ENCODE peak calls at places on chromosomes 2 and 18, in seven cellular contexts. X is H9, A is neuronal stem cell, Z is IMR-90, H is mesendoderm, D is mesenchymal stem cell, G is H1. N is an unnamed sample.
A peak's percentile ranks its signal among the peaks of the same experiment; 100 is the strongest.

GRCh38 chr2:25566694-25567093 is 106.7 kb downstream of the DTNB start:
- DNase-seq in D (peak; percentile 23), G (no peak), A (no peak), Z (peak; percentile 48), X (no peak), H (no peak), N (no peak)

GRCh38 chr2:175187378-175187777 is 5.9 kb upstream of the ATP5MC3 start:
- DNase-seq in Z (peak; percentile 11), A (no peak), G (no peak), X (peak; percentile 48), H (peak; percentile 81), D (peak; percentile 30), N (no peak)

GRCh38 chr2:239806276-239806675 is 218.9 kb downstream of the NDUFA10 start:
- DNase-seq in D (no peak), A (no peak), X (no peak), G (no peak), Z (no peak), H (no peak), N (no peak)

GRCh38 chr2:104768694-104769093 is 85.2 kb upstream of the POU3F3 start:
- DNase-seq in H (no peak), X (no peak), Z (no peak), D (no peak), A (no peak), G (no peak), N (peak; percentile 43)

GRCh38 chr2:226351711-226352110 is 447.9 kb downstream of the IRS1 start:
- DNase-seq in D (no peak), H (no peak), A (no peak), Z (no peak), X (no peak), G (no peak), N (peak; percentile 22)

GRCh38 chr2:62654423-62654791 is 51.1 kb upstream of the EHBP1 start:
- DNase-seq in X (no peak), H (no peak), D (no peak), G (no peak), Z (no peak), A (no peak), N (no peak)

GRCh38 chr2:231323316-231323715 is 72.2 kb upstream of the B3GNT7 start:
- DNase-seq in G (no peak), X (peak; percentile 53), A (no peak), D (no peak), H (no peak), Z (no peak), N (no peak)

GRCh38 chr2:1502891-1503304 is 89.6 kb downstream of the TPO start:
- DNase-seq in A (no peak), D (no peak), X (no peak), G (no peak), H (no peak), Z (no peak), N (no peak)

GRCh38 chr18:80148316-80149199 is 39.5 kb downstream of the ADNP2 start:
- DNase-seq in G (no peak), D (no peak), H (no peak), X (no peak), Z (no peak), A (no peak), N (no peak)

GRCh38 chr2:164178835-164179470 is 442.3 kb downstream of the GRB14 start:
- DNase-seq in H (peak; percentile 57), X (no peak), D (peak; percentile 14), Z (peak; percentile 24), G (no peak), A (no peak), N (no peak)

GRCh38 chr2:203603451-203604389 is 68.6 kb upstream of the RAPH1 start:
- DNase-seq in D (no peak), H (no peak), A (no peak), G (no peak), X (no peak), Z (no peak), N (no peak)

GRCh38 chr18:45569566-45569965 is 45.7 kb upstream of the SLC14A2 start:
- DNase-seq in H (no peak), X (no peak), D (no peak), G (no peak), Z (no peak), A (no peak), N (no peak)

GRCh38 chr2:85308951-85309555 is 18.7 kb downstream of the TGOLN2 start:
- DNase-seq in Z (peak; percentile 67), G (no peak), A (no peak), H (no peak), X (no peak), D (peak; percentile 28), N (no peak)

GRCh38 chr18:74654637-74655036 is 57.0 kb downstream of the ZNF407 start:
- DNase-seq in G (no peak), Z (peak; percentile 66), H (no peak), X (no peak), D (peak; percentile 13), A (no peak), N (peak; percentile 20)

GRCh38 chr2:209425082-209426071 is 1.5 kb downstream of the MAP2 start:
- DNase-seq in G (no peak), X (peak; percentile 27), A (no peak), Z (peak; percentile 41), D (peak; percentile 20), H (peak; percentile 73), N (peak; percentile 33)

GRCh38 chr2:38284971-38285370 is 92.1 kb downstream of the ATL2 start:
- DNase-seq in X (no peak), Z (no peak), A (no peak), H (peak; percentile 65), G (no peak), D (no peak), N (no peak)

GRCh38 chr2:17583166-17583565 is 42.7 kb downstream of the VSNL1 start:
- DNase-seq in A (no peak), D (no peak), H (no peak), Z (no peak), G (no peak), X (no peak), N (no peak)

GRCh38 chr2:161423351-161424178 is 7.5 kb downstream of the TBR1 start:
- DNase-seq in D (no peak), A (peak; percentile 53), Z (no peak), G (peak; percentile 80), H (peak; percentile 72), X (peak; percentile 61), N (peak; percentile 14)

GRCh38 chr18:56645415-56646016 is 5.6 kb upstream of the WDR7 start:
- DNase-seq in X (no peak), H (peak; percentile 18), A (no peak), G (no peak), Z (no peak), D (no peak), N (peak; percentile 51)

GRCh38 chr2:109703076-109703475 is 88.9 kb downstream of the SOWAHC start:
- DNase-seq in D (peak; percentile 28), Z (no peak), A (no peak), X (no peak), G (no peak), H (no peak), N (no peak)

GRCh38 chr2:121245913-121246312 is 39.1 kb downstream of the TFCP2L1 start:
- DNase-seq in D (no peak), X (no peak), Z (no peak), H (peak; percentile 18), A (no peak), G (no peak), N (peak; percentile 20)

GRCh38 chr2:196233033-196233807 is 61.8 kb upstream of the STK17B start:
- DNase-seq in A (no peak), D (peak; percentile 87), H (no peak), G (no peak), X (no peak), Z (peak; percentile 85), N (peak; percentile 89)

GRCh38 chr2:199148076-199148845 is 309.5 kb downstream of the SATB2 start:
- DNase-seq in H (no peak), A (no peak), D (no peak), Z (no peak), G (no peak), X (no peak), N (no peak)

GRCh38 chr2:36333350-36334012 is 22.1 kb upstream of the CRIM1 start:
- DNase-seq in H (peak; percentile 51), Z (no peak), X (no peak), G (no peak), D (no peak), A (no peak), N (no peak)

GRCh38 chr18:58847383-58848071 is 17.1 kb upstream of the ZNF532 start:
- DNase-seq in A (peak; percentile 71), G (peak; percentile 94), Z (no peak), X (peak; percentile 98), H (peak; percentile 99), D (no peak), N (peak; percentile 34)

GRCh38 chr18:25516747-25517498 is 165.0 kb upstream of the ZNF521 start:
- DNase-seq in D (no peak), Z (no peak), H (peak; percentile 14), A (peak; percentile 18), G (no peak), X (no peak), N (peak; percentile 14)

GRCh38 chr2:79370976-79371550 is 141.8 kb upstream of the CTNNA2 start:
- DNase-seq in G (no peak), A (no peak), D (no peak), X (no peak), H (peak; percentile 34), Z (no peak), N (no peak)

GRCh38 chr2:79373359-79374115 is 139.3 kb upstream of the CTNNA2 start:
- DNase-seq in D (no peak), A (no peak), H (no peak), Z (no peak), G (no peak), X (no peak), N (peak; percentile 5)

GRCh38 chr2:79368116-79368630 is 144.7 kb upstream of the CTNNA2 start:
- DNase-seq in D (no peak), A (no peak), X (no peak), Z (no peak), H (no peak), G (no peak), N (no peak)

GRCh38 chr2:79369127-79369526 is 143.7 kb upstream of the CTNNA2 start:
- DNase-seq in X (no peak), D (no peak), H (no peak), G (no peak), Z (no peak), A (no peak), N (no peak)
- H3K18ac ChIP-seq in X (no peak overlapping the region), D (no peak overlapping the region), H (no peak overlapping the region), G (no peak overlapping the region), Z (no peak overlapping the region), A (peak overlapping the region; percentile 68), N (no peak overlapping the region)

GRCh38 chr2:63811063-63811462 is 30.6 kb upstream of the UGP2 start:
- DNase-seq in D (no peak), G (no peak), X (no peak), H (no peak), Z (no peak), A (no peak), N (no peak)
- H3K18ac ChIP-seq in D (no peak overlapping the region), G (no peak overlapping the region), X (no peak overlapping the region), H (no peak overlapping the region), Z (no peak overlapping the region), A (no peak overlapping the region), N (no peak overlapping the region)

DNA sequence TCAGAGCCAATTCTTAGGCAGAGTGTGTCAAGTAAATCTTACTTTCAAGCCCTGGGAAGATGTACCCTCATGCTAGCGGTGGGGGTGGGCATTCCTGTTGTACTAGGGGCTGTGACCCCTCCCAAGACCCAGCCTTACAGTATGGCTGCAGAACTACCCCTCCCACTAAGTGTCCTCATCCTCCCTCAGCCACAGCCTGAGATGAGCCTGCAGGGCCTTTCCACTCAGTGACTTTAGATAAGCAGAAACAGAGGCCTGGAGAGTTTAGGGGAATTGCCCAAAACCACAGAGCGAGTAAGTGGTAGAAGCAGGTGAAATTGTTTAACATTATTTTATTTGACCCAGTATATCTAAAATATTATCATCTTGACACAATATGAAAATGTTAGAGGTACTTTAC is 36.6 kb downstream of the TTC32 start:
- DNase-seq in H (no peak), A (no peak), D (no peak), G (no peak), X (no peak), Z (no peak), N (no peak)
- H3K18ac ChIP-seq in H (no peak overlapping the region), A (no peak overlapping the region), D (no peak overlapping the region), G (no peak overlapping the region), X (no peak overlapping the region), Z (no peak overlapping the region), N (no peak overlapping the region)

GRCh38 chr18:13267517-13267916 is 49.0 kb downstream of the LDLRAD4 start:
- DNase-seq in A (no peak), H (peak; percentile 23), X (peak; percentile 17), Z (no peak), D (no peak), G (no peak), N (peak; percentile 22)
- H3K18ac ChIP-seq in A (peak overlapping the region; percentile 25), H (no peak overlapping the region), X (no peak overlapping the region), Z (no peak overlapping the region), D (no peak overlapping the region), G (no peak overlapping the region), N (no peak overlapping the region)

N was measured in trophoblast cell.